ENCODE peak calls at places on chromosome 11, in four cellular contexts. E is fibroblast of lung, Q is Peyer's patch, V is neural progenitor cell. C is an unnamed sample.
A peak's percentile ranks its signal among the peaks of the same experiment; 100 is the strongest.

GRCh38 chr11:13291794-13292193 is 14.2 kb downstream of the BMAL1 start:
- DNase-seq in E (no peak), V (no peak), Q (no peak), C (no peak)

GRCh38 chr11:488992-489391 is 18.1 kb downstream of the RNH1 start:
- DNase-seq in Q (no peak), V (no peak), E (no peak), C (no peak)

GRCh38 chr11:125207866-125208425 is 43.4 kb downstream of the PKNOX2 start:
- DNase-seq in V (no peak), Q (no peak), E (peak; percentile 16), C (no peak)

GRCh38 chr11:73907191-73907590 is 30.4 kb downstream of the PAAF1 start:
- DNase-seq in Q (no peak), V (no peak), E (peak; percentile 50), C (no peak)

GRCh38 chr11:73461335-73461840 is 85.2 kb downstream of the RELT start:
- DNase-seq in E (no peak), Q (no peak), V (no peak), C (no peak)

GRCh38 chr11:128689946-128690745 is 3.7 kb upstream of the FLI1 start:
- DNase-seq in E (no peak), Q (no peak), V (peak; percentile 54), C (no peak)

GRCh38 chr11:9313648-9314290 is 624 bp downstream of the TMEM41B start:
- DNase-seq in V (peak; percentile 63), Q (peak; percentile 32), E (peak; percentile 27), C (no peak)

GRCh38 chr11:67268684-67269268 is 2.5 kb downstream of the GRK2 start:
- DNase-seq in Q (no peak), E (no peak), V (no peak), C (no peak)

GRCh38 chr11:16785520-16786128 is 47.2 kb downstream of the C11orf58 start:
- DNase-seq in V (peak; percentile 76), Q (peak; percentile 45), E (peak; percentile 66), C (no peak)

GRCh38 chr11:82802710-82803109 is 69.0 kb upstream of the FAM181B start:
- DNase-seq in V (no peak), E (no peak), Q (no peak), C (no peak)

GRCh38 chr11:68774188-68774585 is 22.9 kb upstream of the TESMIN start:
- DNase-seq in Q (no peak), V (no peak), E (no peak), C (no peak)
- H3K36me3 ChIP-seq in Q (no peaks in the 10 kb centered on the region), V (no peaks in the 10 kb centered on the region), E (peaks cover 19% of the 10 kb centered on the region), C (peaks cover 32% of the 10 kb centered on the region)

GRCh38 chr11:72105888-72106287 is at the start of gene TOMT:
- DNase-seq in Q (no peak), E (no peak), V (no peak), C (no peak)

GRCh38 chr11:72102631-72102945 is 509 bp downstream of the LAMTOR1 start:
- DNase-seq in V (no peak), E (no peak), Q (no peak), C (no peak)

GRCh38 chr11:72102162-72102561 is 935 bp downstream of the LAMTOR1 start:
- DNase-seq in Q (no peak), V (no peak), E (no peak), C (no peak)

GRCh38 chr11:72102946-72103753 is at the start of gene LAMTOR1:
- DNase-seq in E (peak; percentile 98), Q (peak; percentile 99), V (peak; percentile 99), C (peak; percentile 92)

GRCh38 chr11:72103754-72104167 is 664 bp upstream of the LAMTOR1 start:
- DNase-seq in E (no peak), Q (peak; percentile 16), V (no peak), C (no peak)
- TF ChIP-seq CTCF in E (no peak), Q (no peak), V (peak; percentile 7), C (no peak)

GRCh38 chr11:131373326-131373725 is 2.9 kb downstream of the NTM start:
- DNase-seq in E (no peak), Q (no peak), V (peak; percentile 42), C (no peak)

GRCh38 chr11:131372243-131372930 is 2.0 kb downstream of the NTM start:
- DNase-seq in V (no peak), Q (no peak), E (no peak), C (no peak)

GRCh38 chr11:131370090-131370751 is at the start of gene NTM:
- DNase-seq in E (peak; percentile 68), V (peak; percentile 52), Q (no peak), C (no peak)

GRCh38 chr11:131371791-131372104 is 1.3 kb downstream of the NTM start:
- DNase-seq in V (no peak), Q (no peak), E (no peak), C (no peak)

DNA sequence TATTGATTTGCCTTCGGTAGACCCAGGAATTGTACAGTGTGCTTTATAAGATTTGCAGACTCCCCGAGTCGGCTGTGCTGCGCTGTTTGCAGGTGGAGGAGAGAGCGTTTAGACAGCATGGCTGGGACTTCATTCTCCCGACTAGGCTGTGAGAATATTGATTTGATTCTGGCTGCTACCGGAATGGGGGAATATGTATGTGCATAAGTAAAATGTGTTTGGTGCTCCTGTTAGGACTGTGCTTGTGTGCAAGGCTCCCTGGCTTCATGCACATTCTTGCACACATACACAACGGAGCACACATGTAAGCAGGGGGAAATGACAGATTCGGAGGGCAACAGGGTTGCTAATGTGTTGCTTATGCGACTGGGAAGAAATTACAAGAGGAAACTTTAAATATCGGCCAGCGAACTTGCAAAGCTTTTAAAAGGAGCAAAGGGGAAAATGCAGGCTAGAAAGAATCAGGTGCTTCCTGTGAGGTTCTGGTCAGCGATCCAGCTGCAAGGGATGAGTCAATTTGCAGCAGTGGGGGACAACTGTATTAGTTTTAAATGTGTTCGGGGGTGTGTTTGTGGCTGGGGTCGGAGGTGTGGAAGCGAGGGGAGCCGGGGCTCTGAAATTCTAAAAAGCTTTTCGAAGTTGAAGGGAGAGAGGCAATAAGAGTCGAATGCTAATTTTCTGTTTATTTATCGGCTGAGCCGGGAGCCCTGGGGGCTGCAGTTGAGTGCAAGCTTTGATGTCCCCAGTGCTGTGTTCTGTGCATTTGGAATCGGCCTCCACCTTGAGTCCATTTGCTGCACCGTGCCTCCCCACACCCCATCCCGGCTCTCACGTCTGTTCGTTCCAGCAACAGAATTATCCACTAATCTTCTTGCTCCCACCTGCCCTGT is 731 bp downstream of the NTM start:
- DNase-seq in E (no peak), V (no peak), Q (no peak), C (no peak)
- H3K4me3 ChIP-seq in E (no peak overlapping the region), V (no peak overlapping the region), Q (peak overlapping the region; percentile 22), C (no peak overlapping the region)

GRCh38 chr11:59847620-59848019 is 2.3 kb upstream of the CBLIF start:
- DNase-seq in V (no peak), Q (no peak), E (no peak), C (no peak)

GRCh38 chr11:59845399-59845798 is at the start of gene CBLIF:
- DNase-seq in V (no peak), Q (no peak), E (no peak), C (no peak)

GRCh38 chr11:59846556-59846955 is 1.3 kb upstream of the CBLIF start:
- DNase-seq in E (no peak), Q (no peak), V (no peak), C (no peak)

DNA sequence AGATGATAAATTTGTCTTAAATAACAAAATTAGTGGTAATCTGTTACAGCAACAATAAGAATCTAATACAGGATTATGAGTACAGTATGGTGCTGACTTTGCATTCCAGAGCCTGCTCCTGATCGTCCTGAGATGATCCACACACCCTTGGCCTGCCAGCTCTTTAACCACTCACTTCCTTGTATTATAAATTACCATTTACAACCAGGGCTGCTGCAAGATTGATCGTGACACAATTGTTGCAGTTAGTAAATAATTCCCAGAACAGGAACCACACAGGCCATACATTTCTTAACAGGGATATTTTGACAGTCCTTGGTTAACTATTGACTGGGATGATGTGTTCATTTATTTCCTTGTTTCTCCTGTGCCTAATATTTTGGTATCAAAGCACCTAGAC is 3.8 kb upstream of the CBLIF start:
- DNase-seq in E (no peak), Q (no peak), V (no peak), C (no peak)
- H3K36me3 ChIP-seq in E (no peaks in the 10 kb centered on the region), Q (no peaks in the 10 kb centered on the region), V (no peaks in the 10 kb centered on the region), C (no peaks in the 10 kb centered on the region)

DNA sequence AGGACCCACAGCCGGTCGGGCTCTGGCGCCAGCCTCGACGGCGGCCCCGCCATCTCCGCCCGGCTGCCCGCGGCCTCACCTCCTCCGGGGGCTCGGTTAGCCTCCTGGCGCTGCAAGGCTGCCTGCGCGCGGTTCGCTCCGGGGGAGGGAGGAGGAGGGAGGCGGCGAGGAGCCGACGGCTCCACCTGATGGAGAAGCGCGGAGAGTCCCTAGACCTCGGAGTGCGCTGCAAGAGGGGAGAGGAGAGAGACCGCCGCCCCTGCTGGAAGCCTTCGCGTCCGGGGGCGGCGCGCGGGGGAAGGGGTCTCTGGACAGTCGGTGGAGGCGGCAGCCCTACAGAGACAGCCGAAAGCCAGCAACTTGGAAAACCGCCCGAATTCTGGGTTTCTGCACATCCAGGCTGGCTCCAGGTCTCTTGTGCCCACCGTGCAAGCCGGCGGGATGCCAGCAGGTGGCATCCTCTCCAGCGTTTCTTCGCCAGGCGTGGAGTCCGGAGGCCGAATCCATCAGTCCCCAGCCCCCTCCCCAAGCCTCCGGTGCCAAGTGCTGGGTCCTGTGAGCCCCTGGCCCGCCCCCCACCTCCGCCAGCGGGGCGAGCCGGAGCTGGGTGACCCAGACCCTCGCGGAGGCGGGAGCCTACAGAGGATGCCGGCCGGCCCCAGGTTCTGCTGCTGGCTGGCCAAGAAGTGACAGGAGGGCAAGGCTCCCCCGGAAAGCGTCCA is 2.9 kb upstream of the KIRREL3 start:
- DNase-seq in Q (no peak), V (peak; percentile 94), E (peak; percentile 72), C (no peak)
- TF ChIP-seq CTCF in Q (peak; percentile 32), V (peak; percentile 65), E (peak; percentile 7), C (peak; percentile 56)

GRCh38 chr11:65416341-65417185 is 6.0 kb upstream of the NEAT1 start:
- DNase-seq in E (peak; percentile 63), Q (peak; percentile 93), V (peak; percentile 91), C (no peak)
- H3K4me3 ChIP-seq in E (no peak overlapping the region), Q (peak overlapping the region; percentile 66), V (peak overlapping the region; percentile 32), C (peak overlapping the region; percentile 15)